ENCODE peak calls at places on chromosomes 11 and 22, in seven cellular contexts. G is A549, P is SK-N-SH, N is WTC11, K is HepG2, V is endothelial cell of umbilical vein, S is HCT116. Z is an unnamed sample.
A peak's percentile ranks its signal among the peaks of the same experiment; 100 is the strongest.

GRCh38 chr22:38907767-38908166 is 35.8 kb upstream of the CBX6 start:
- DNase-seq in G (no peak), P (no peak), N (no peak), K (no peak), V (no peak), S (no peak), Z (no peak)

GRCh38 chr22:42310301-42310981 is 40.0 kb upstream of the TCF20 start:
- DNase-seq in G (no peak), P (no peak), N (no peak), K (no peak), V (no peak), S (no peak), Z (no peak)

GRCh38 chr22:40156001-40156516 is 21.7 kb upstream of the TNRC6B start:
- DNase-seq in G (peak; percentile 80), P (no peak), N (peak; percentile 31), K (peak; percentile 93), V (peak; percentile 33), S (peak; percentile 51), Z (peak; percentile 79)

GRCh38 chr22:28052818-28053217 is 133.8 kb upstream of the PITPNB start:
- DNase-seq in G (no peak), P (no peak), N (no peak), K (no peak), V (no peak), S (no peak), Z (no peak)

GRCh38 chr11:126363706-126364245 is 8.3 kb downstream of the ST3GAL4 start:
- DNase-seq in G (no peak), P (no peak), N (no peak), K (no peak), V (no peak), S (no peak), Z (no peak)

GRCh38 chr22:47206185-47206584 is 443.7 kb downstream of the TBC1D22A start:
- DNase-seq in G (no peak), P (no peak), N (no peak), K (no peak), V (no peak), S (no peak), Z (no peak)

GRCh38 chr11:35144811-35145210 is 5.8 kb downstream of the CD44 start:
- DNase-seq in G (no peak), P (no peak), N (no peak), K (no peak), V (no peak), S (no peak), Z (peak; percentile 30)

GRCh38 chr11:108616549-108616948 is 23.0 kb upstream of the EXPH5 start:
- DNase-seq in G (peak; percentile 88), P (no peak), N (no peak), K (peak; percentile 49), V (peak; percentile 65), S (peak; percentile 96), Z (no peak)

GRCh38 chr22:44634426-44635321 is 67.3 kb upstream of the PRR5 start:
- DNase-seq in G (no peak), P (no peak), N (no peak), K (peak; percentile 15), V (no peak), S (no peak), Z (no peak)

GRCh38 chr11:94305146-94305545 is 766 bp downstream of the IZUMO1R start:
- DNase-seq in G (no peak), P (no peak), N (no peak), K (no peak), V (no peak), S (no peak), Z (no peak)

GRCh38 chr22:38016182-38017078 is 32.1 kb upstream of the SOX10 start:
- DNase-seq in G (peak; percentile 19), P (no peak), N (no peak), K (no peak), V (peak; percentile 74), S (no peak), Z (peak; percentile 30)

GRCh38 chr11:58075781-58076180 is 45.0 kb downstream of the OR6Q1 start:
- DNase-seq in G (no peak), P (no peak), N (no peak), K (peak; percentile 22), V (no peak), S (no peak), Z (no peak)

GRCh38 chr11:119903389-119903788 is 174.4 kb upstream of the NECTIN1 start:
- DNase-seq in G (no peak), P (no peak), N (no peak), K (no peak), V (no peak), S (no peak), Z (no peak)

GRCh38 chr22:37244922-37245722 is 1.1 kb upstream of the RAC2 start:
- DNase-seq in G (no peak), P (no peak), N (no peak), K (no peak), V (no peak), S (no peak), Z (peak; percentile 70)

GRCh38 chr22:39176673-39177455 is 24.4 kb upstream of the CBX7 start:
- DNase-seq in G (no peak), P (no peak), N (no peak), K (no peak), V (peak; percentile 21), S (no peak), Z (no peak)

GRCh38 chr22:17140022-17140421 is 18.9 kb upstream of the TMEM121B start:
- DNase-seq in G (no peak), P (no peak), N (no peak), K (no peak), V (no peak), S (no peak), Z (no peak)

GRCh38 chr11:106369224-106369623 is 291.8 kb downstream of the AASDHPPT start:
- DNase-seq in G (no peak), P (no peak), N (no peak), K (no peak), V (no peak), S (no peak), Z (no peak)

GRCh38 chr22:20089977-20090729 is 10.1 kb downstream of the DGCR8 start:
- DNase-seq in G (no peak), P (no peak), N (no peak), K (no peak), V (no peak), S (no peak), Z (no peak)

DNA sequence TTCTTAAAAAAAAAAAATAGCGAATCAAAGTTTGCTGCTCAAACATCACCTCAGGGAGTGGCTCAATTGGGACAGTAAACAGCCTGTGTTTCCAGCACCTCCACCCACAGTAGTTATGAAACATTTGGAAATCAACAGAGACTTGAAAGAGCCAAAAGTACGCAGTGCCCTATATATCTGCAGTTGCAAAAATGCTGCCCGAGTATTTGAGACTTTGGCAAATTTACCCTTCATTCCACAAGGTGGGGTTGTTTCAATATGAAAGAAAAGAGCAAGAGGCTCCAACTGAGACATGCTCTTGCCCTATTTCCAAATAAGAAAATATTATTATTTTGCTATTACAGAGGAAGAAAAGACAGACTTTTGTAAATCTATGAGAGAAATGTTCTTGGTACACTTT is 851.1 kb upstream of the RAG2 start:
- DNase-seq in G (peak; percentile 6), P (peak; percentile 10), N (no peak), K (no peak), V (no peak), S (no peak), Z (peak; percentile 58)
- TF ChIP-seq CTCF in G (no peak), P (peak; percentile 72), N (no peak), K (no peak), V (no peak), S (no peak), Z (peak; percentile 45)

GRCh38 chr11:10878408-10879214 is 20.8 kb upstream of the ZBED5 start:
- DNase-seq in G (peak; percentile 81), P (peak; percentile 47), N (no peak), K (peak; percentile 58), V (peak; percentile 69), S (peak; percentile 61), Z (peak; percentile 89)
- TF ChIP-seq MAX in G (no peak), P (no peak), N (no peak), K (no peak), V (no peak), S (no peak), Z (no peak)

GRCh38 chr11:74669311-74670160 is 61.7 kb downstream of the CHRDL2 start:
- DNase-seq in G (no peak), P (no peak), N (no peak), K (no peak), V (no peak), S (no peak), Z (no peak)
- TF ChIP-seq CTCF in G (no peak), P (no peak), N (no peak), K (no peak), V (no peak), S (no peak), Z (no peak)

GRCh38 chr11:77174559-77174958 is 46.5 kb downstream of the MYO7A start:
- DNase-seq in G (no peak), P (no peak), N (no peak), K (no peak), V (no peak), S (no peak), Z (no peak)
- TF ChIP-seq MAX in G (no peak), P (no peak), N (peak; percentile 62), K (no peak), V (no peak), S (no peak), Z (no peak)

GRCh38 chr22:50640857-50641647 is 13.1 kb upstream of the ARSA start:
- DNase-seq in G (no peak), P (no peak), N (no peak), K (no peak), V (no peak), S (no peak), Z (no peak)

DNA sequence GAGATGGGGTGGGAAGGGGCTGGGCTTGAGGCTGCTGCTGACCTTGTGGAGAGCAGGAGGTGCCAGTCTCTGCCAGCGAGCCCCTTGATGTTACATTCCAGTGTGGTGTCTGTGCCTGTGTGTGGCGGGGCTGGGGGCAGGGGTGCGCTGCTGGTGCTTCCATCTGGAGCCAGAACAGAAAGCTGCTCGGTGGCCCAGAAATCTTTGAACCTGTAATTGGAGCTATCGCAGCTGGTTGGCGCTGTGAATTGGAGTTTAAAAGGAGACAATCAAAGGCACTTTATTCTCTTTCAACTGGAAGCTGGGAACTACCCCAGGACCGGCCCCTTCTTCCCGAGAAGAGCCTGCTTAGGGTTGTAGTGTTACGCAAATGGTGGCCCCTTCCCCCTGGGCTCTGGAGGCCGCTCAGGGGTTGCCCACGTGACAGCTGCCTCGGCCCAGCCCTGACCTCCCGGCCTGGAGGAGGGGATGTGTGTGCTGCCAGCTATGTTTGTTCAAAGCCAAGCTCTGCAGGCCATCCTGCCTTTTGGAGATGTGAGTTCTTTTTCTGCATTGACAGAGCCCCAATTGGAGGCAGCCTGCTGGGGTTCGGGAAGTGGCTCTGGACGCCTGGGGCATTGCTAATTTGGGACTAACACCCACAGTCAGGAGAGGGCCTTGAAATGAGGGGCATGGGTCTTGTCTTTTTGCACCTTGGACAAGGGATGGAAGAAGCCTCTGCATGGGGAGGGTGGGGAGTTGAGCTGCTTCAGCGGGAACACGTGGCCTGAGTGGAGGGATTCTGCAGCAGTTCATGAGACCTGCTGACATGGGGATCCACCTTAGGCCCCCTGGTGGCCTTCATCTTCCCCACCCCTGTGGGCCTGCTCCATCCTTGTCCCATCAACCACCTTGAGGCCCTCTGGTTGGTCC is 14.0 kb upstream of the ARSA start:
- DNase-seq in G (no peak), P (no peak), N (peak; percentile 77), K (peak; percentile 95), V (peak; percentile 74), S (no peak), Z (peak; percentile 19)
- TF ChIP-seq CTCF in G (no peak), P (no peak), N (no peak), K (peak; percentile 60), V (peak; percentile 47), S (peak; percentile 12), Z (peak; percentile 16)